ENCODE peak calls at places on chromosome 7, in seven cellular contexts. M is fibroblast of lung, S is stomach, F is HepG2, N is right cardiac atrium, O is HCT116, X is colonic mucosa. W is an unnamed sample. For H3K4me1, the result is how much of the 10 kb centered on the place peaks cover.

GRCh38 chr7:10079572-10079971 is 894.1 kb upstream of the PHF14 start:
- DNase-seq in N (no peak), F (no peak), S (no peak), O (no peak), M (no peak), X (no peak), W (no peak)

GRCh38 chr7:92758796-92759431 is 77.5 kb downstream of the CDK6 start:
- DNase-seq in N (no peak), S (no peak), M (no peak), X (no peak), F (no peak), O (no peak), W (no peak)

GRCh38 chr7:74042746-74043522 is 15.0 kb downstream of the ELN start:
- DNase-seq in F (no peak), O (no peak), N (no peak), M (no peak), S (peak), X (no peak), W (no peak)

GRCh38 chr7:98284335-98285036 is 3.0 kb downstream of the BRI3 start:
- DNase-seq in F (peak), O (no peak), N (peak), X (peak), M (peak), S (peak), W (no peak)

GRCh38 chr7:49775949-49776443 is 2.6 kb downstream of the VWC2 start:
- DNase-seq in M (no peak), X (no peak), N (no peak), F (no peak), O (no peak), S (no peak), W (no peak)

GRCh38 chr7:75638607-75639070 is 100.1 kb downstream of the HIP1 start:
- DNase-seq in O (no peak), X (peak), F (no peak), S (peak), M (no peak), N (peak), W (no peak)

GRCh38 chr7:50962962-50963374 is 180.3 kb upstream of the GRB10 start:
- DNase-seq in X (peak), O (peak), F (peak), N (peak), M (peak), S (peak), W (no peak)

GRCh38 chr7:156703773-156704482 is 63.4 kb downstream of the RNF32 start:
- DNase-seq in N (no peak), F (no peak), S (no peak), X (no peak), M (no peak), O (no peak), W (no peak)

GRCh38 chr7:134842062-134842461 is 62.6 kb downstream of the CALD1 start:
- DNase-seq in S (no peak), M (no peak), O (no peak), F (no peak), N (no peak), X (no peak), W (no peak)

GRCh38 chr7:46387646-46388045 is 466.6 kb upstream of the IGFBP3 start:
- DNase-seq in F (no peak), O (no peak), X (no peak), S (no peak), N (no peak), M (peak), W (no peak)

GRCh38 chr7:131188367-131189339 is 139.0 kb upstream of the MKLN1 start:
- DNase-seq in F (peak), X (no peak), N (no peak), O (peak), S (no peak), M (peak), W (no peak)

GRCh38 chr7:37052673-37053072 is 328.4 kb upstream of the AOAH start:
- DNase-seq in X (peak), N (peak), S (no peak), M (peak), F (peak), O (no peak), W (no peak)

GRCh38 chr7:42233166-42233565 is 3.8 kb downstream of the GLI3 start:
- DNase-seq in F (no peak), O (no peak), X (no peak), N (no peak), M (peak), S (no peak), W (no peak)

DNA sequence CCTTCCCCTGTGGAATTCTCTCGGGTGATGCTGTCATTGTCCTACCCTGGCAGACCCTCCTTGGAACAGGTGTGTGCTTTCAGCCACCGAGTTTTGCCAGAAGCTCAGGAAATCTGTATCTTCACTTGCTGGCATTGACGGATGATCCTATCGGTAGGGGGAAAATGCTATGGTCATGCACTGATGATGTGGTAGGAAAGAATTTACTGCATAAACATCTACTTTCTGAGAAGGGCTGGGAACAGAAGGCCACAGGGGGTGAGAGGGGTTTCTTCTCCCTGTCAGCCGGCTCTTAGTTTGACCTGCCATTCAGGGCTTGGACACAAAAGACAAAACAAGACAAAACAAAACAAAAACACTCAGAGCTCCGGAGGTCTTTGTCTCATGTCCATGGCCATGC is 43.6 kb upstream of the CARD11 start:
- DNase-seq in F (no peak), S (no peak), M (peak), X (no peak), O (no peak), N (no peak), W (no peak)
- H3K4me1 ChIP-seq in F (under half), S (under half), M (under half), X (under half), O (under half), N (under half), W (under half)

DNA sequence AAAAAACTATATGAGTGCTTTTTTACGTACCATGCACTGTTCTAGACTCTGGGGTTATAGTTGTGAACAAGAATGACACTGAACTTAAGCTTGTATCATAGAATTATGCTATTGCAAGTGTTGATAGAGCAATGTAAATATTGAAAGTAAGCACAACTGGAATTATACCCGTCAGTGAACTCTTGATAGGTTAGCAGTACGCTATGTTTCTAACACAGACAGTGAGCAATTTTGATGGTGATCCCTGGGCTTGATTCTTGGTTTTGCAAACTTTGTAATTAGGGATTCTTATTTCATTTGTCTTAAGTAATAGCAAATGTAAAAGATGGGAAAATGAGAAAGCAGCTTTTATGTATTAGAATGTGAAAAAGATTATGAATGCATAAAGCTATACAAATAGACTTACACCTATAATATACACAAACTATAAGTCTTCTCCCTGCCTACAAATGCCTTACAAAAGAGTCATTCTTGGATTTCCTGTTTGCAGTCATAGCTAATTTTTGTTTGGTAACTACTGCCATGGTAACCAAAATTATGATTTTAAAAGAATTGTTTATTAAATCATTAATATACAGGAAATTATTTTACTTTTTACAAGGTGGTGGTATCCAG is 6.7 kb downstream of the TES start:
- DNase-seq in S (no peak), F (no peak), N (no peak), M (peak), X (no peak), O (no peak), W (no peak)
- H3K4me1 ChIP-seq in S (under half), F (under half), N (under half), M (under half), X (under half), O (half or more), W (half or more)

DNA sequence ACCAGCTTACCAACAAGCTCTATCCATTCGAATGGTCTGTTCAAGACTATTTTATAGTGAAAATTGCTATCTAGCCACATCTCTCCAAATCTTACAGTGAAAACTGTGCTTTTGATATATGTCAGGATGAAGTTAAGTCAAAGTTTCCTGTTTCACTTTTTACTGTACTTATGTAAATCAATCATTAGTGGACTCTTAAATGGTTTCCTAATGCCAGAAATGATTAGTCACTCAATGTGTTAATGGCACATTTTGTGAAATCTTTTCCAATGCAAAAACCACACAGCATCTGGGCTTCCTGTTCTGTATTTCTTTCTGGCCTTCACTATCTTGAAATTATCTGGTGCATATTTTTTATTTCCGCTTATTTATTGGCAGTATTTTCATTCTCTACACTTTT is 87.3 kb upstream of the STEAP1B start:
- DNase-seq in N (no peak), M (peak), S (no peak), O (no peak), X (no peak), F (no peak), W (no peak)
- H3K4me1 ChIP-seq in N (under half), M (under half), S (under half), O (under half), X (under half), F (under half), W (under half)

GRCh38 chr7:155276800-155277375 is 20.8 kb upstream of the INSIG1 start:
- DNase-seq in N (no peak), S (no peak), O (no peak), F (no peak), M (no peak), X (no peak), W (no peak)
- H3K4me1 ChIP-seq in N (under half), S (under half), O (under half), F (under half), M (under half), X (under half), W (under half)